ENCODE peak calls at places on chromosomes 2 and 18, in seven cellular contexts. One of them, this sample, is unnamed.

GRCh38 chr2:106566050-106566449 is 78.9 kb downstream of the CD8B2 start:
- DNase-seq in progenitor cell of endocrine pancreas: no peak
- DNase-seq in erythroblast: no peak
- DNase-seq in C1 segment of cervical spinal cord: no peak
- DNase-seq in CD4-positive, alpha-beta memory T cell: no peak
- DNase-seq in cardiac fibroblast: no peak
- DNase-seq in H1: no peak
- DNase-seq in this sample: peak; percentile 16

GRCh38 chr2:132416080-132416911 is at the start of gene GPR39:
- DNase-seq in progenitor cell of endocrine pancreas: peak; percentile 86
- DNase-seq in erythroblast: no peak
- DNase-seq in C1 segment of cervical spinal cord: peak; percentile 43
- DNase-seq in CD4-positive, alpha-beta memory T cell: no peak
- DNase-seq in cardiac fibroblast: peak; percentile 97
- DNase-seq in H1: peak; percentile 75
- DNase-seq in this sample: peak; percentile 25

GRCh38 chr2:98729652-98730051 is 1.3 kb downstream of the MGAT4A start:
- DNase-seq in progenitor cell of endocrine pancreas: no peak
- DNase-seq in erythroblast: no peak
- DNase-seq in C1 segment of cervical spinal cord: no peak
- DNase-seq in CD4-positive, alpha-beta memory T cell: no peak
- DNase-seq in cardiac fibroblast: no peak
- DNase-seq in H1: no peak
- DNase-seq in this sample: no peak

GRCh38 chr2:24930768-24931167 is 10.7 kb upstream of the ADCY3 start:
- DNase-seq in progenitor cell of endocrine pancreas: no peak
- DNase-seq in erythroblast: no peak
- DNase-seq in C1 segment of cervical spinal cord: no peak
- DNase-seq in CD4-positive, alpha-beta memory T cell: no peak
- DNase-seq in cardiac fibroblast: peak; percentile 28
- DNase-seq in H1: no peak
- DNase-seq in this sample: no peak

GRCh38 chr2:237571551-237571950 is 5.2 kb downstream of the PRLH start:
- DNase-seq in progenitor cell of endocrine pancreas: no peak
- DNase-seq in erythroblast: no peak
- DNase-seq in C1 segment of cervical spinal cord: no peak
- DNase-seq in CD4-positive, alpha-beta memory T cell: no peak
- DNase-seq in cardiac fibroblast: no peak
- DNase-seq in H1: no peak
- DNase-seq in this sample: no peak

GRCh38 chr18:30489890-30490643 is 552.5 kb downstream of the DSC3 start:
- DNase-seq in progenitor cell of endocrine pancreas: no peak
- DNase-seq in erythroblast: no peak
- DNase-seq in C1 segment of cervical spinal cord: no peak
- DNase-seq in CD4-positive, alpha-beta memory T cell: no peak
- DNase-seq in cardiac fibroblast: no peak
- DNase-seq in H1: no peak
- DNase-seq in this sample: no peak

GRCh38 chr2:60350791-60351190 is 202.7 kb downstream of the BCL11A start:
- DNase-seq in progenitor cell of endocrine pancreas: no peak
- DNase-seq in erythroblast: no peak
- DNase-seq in C1 segment of cervical spinal cord: no peak
- DNase-seq in CD4-positive, alpha-beta memory T cell: no peak
- DNase-seq in cardiac fibroblast: no peak
- DNase-seq in H1: no peak
- DNase-seq in this sample: no peak

GRCh38 chr2:34705556-34706247 is 1106.6 kb upstream of the FAM98A start:
- DNase-seq in progenitor cell of endocrine pancreas: no peak
- DNase-seq in erythroblast: no peak
- DNase-seq in C1 segment of cervical spinal cord: no peak
- DNase-seq in CD4-positive, alpha-beta memory T cell: no peak
- DNase-seq in cardiac fibroblast: no peak
- DNase-seq in H1: no peak
- DNase-seq in this sample: no peak

GRCh38 chr2:195759877-195760276 is 102.9 kb downstream of the SLC39A10 start:
- DNase-seq in progenitor cell of endocrine pancreas: no peak
- DNase-seq in erythroblast: no peak
- DNase-seq in C1 segment of cervical spinal cord: no peak
- DNase-seq in CD4-positive, alpha-beta memory T cell: no peak
- DNase-seq in cardiac fibroblast: no peak
- DNase-seq in H1: no peak
- DNase-seq in this sample: no peak